ENCODE peak calls at places on chromosome 1, in six cellular contexts. S, K, Z, F, J and I are unnamed samples.
A peak's percentile ranks its signal among the peaks of the same experiment; 100 is the strongest.

GRCh38 chr1:65235867-65236805 is 73.2 kb upstream of the DNAJC6 start:
- DNase-seq in S (peak; percentile 54), K (no peak), Z (no peak), F (no peak), J (peak; percentile 53), I (no peak)

GRCh38 chr1:86965827-86966182 is 51.4 kb downstream of the HS2ST1 start:
- DNase-seq in S (no peak), K (no peak), Z (no peak), F (no peak), J (peak; percentile 25), I (no peak)

GRCh38 chr1:21520899-21521716 is 11.9 kb downstream of the ALPL start:
- DNase-seq in S (peak; percentile 43), K (peak; percentile 57), Z (no peak), F (peak; percentile 57), J (peak; percentile 18), I (peak; percentile 23)

GRCh38 chr1:167819849-167820683 is 93.9 kb downstream of the ADCY10 start:
- DNase-seq in S (peak; percentile 89), K (peak; percentile 85), Z (peak; percentile 79), F (peak; percentile 87), J (peak; percentile 19), I (peak; percentile 78)

GRCh38 chr1:20666804-20667203 is 5.6 kb upstream of the DDOST start:
- DNase-seq in S (no peak), K (no peak), Z (no peak), F (no peak), J (peak; percentile 51), I (no peak)

GRCh38 chr1:205700865-205701401 is 20.6 kb upstream of the SLC45A3 start:
- DNase-seq in S (no peak), K (peak; percentile 54), Z (no peak), F (no peak), J (no peak), I (no peak)

GRCh38 chr1:16167331-16168143 is 11.7 kb upstream of the EPHA2 start:
- DNase-seq in S (no peak), K (no peak), Z (peak; percentile 58), F (no peak), J (peak; percentile 57), I (no peak)

GRCh38 chr1:52667290-52667689 is 30.9 kb downstream of the COA7 start:
- DNase-seq in S (no peak), K (no peak), Z (no peak), F (no peak), J (no peak), I (no peak)

GRCh38 chr1:211910917-211911485 is 80.4 kb upstream of the LPGAT1 start:
- DNase-seq in S (no peak), K (no peak), Z (no peak), F (peak; percentile 23), J (no peak), I (no peak)

GRCh38 chr1:167095368-167095767 is 1.5 kb downstream of the STYXL2 start:
- DNase-seq in S (peak; percentile 34), K (no peak), Z (no peak), F (peak; percentile 72), J (no peak), I (peak; percentile 31)

GRCh38 chr1:38672692-38673091 is 186.9 kb downstream of the RRAGC start:
- DNase-seq in S (no peak), K (no peak), Z (peak; percentile 26), F (no peak), J (no peak), I (no peak)

GRCh38 chr1:29392036-29392435 is 155.7 kb downstream of the PTPRU start:
- DNase-seq in S (no peak), K (no peak), Z (no peak), F (no peak), J (no peak), I (no peak)

GRCh38 chr1:172536256-172536655 is 3.3 kb downstream of the SUCO start:
- DNase-seq in S (no peak), K (no peak), Z (no peak), F (no peak), J (no peak), I (no peak)

GRCh38 chr1:243742814-243743213 is 107.2 kb downstream of the AKT3 start:
- DNase-seq in S (peak; percentile 86), K (no peak), Z (no peak), F (peak; percentile 82), J (no peak), I (peak; percentile 50)

GRCh38 chr1:241596633-241597032 is 43.5 kb downstream of the CHML start:
- DNase-seq in S (no peak), K (no peak), Z (no peak), F (no peak), J (no peak), I (no peak)

GRCh38 chr1:110003747-110004428 is 19.3 kb downstream of the AHCYL1 start:
- DNase-seq in S (peak; percentile 98), K (peak; percentile 69), Z (peak; percentile 73), F (peak; percentile 97), J (peak; percentile 84), I (peak; percentile 93)

GRCh38 chr1:219310181-219310728 is 136.6 kb downstream of the LYPLAL1 start:
- DNase-seq in S (no peak), K (no peak), Z (no peak), F (no peak), J (no peak), I (no peak)

GRCh38 chr1:11729498-11730428 is 6.2 kb upstream of the AGTRAP start:
- DNase-seq in S (no peak), K (no peak), Z (no peak), F (no peak), J (no peak), I (no peak)

GRCh38 chr1:80917225-80917624 is 883.5 kb upstream of the ADGRL2 start:
- DNase-seq in S (no peak), K (no peak), Z (no peak), F (no peak), J (no peak), I (no peak)

GRCh38 chr1:44985747-44986359 is 542 bp downstream of the EIF2B3 start:
- DNase-seq in S (no peak), K (no peak), Z (no peak), F (no peak), J (no peak), I (no peak)

GRCh38 chr1:170097449-170097948 is 23.0 kb upstream of the KIFAP3 start:
- DNase-seq in S (no peak), K (no peak), Z (no peak), F (no peak), J (no peak), I (no peak)

GRCh38 chr1:154857441-154858215 is 12.5 kb downstream of the KCNN3 start:
- DNase-seq in S (no peak), K (no peak), Z (no peak), F (no peak), J (peak; percentile 51), I (no peak)

GRCh38 chr1:22786719-22787489 is 76.3 kb downstream of the EPHB2 start:
- DNase-seq in S (no peak), K (no peak), Z (no peak), F (no peak), J (no peak), I (no peak)

GRCh38 chr1:31865728-31866449 is 50.1 kb upstream of the SPOCD1 start:
- DNase-seq in S (no peak), K (no peak), Z (no peak), F (no peak), J (no peak), I (no peak)

GRCh38 chr1:30299393-30299792 is 424.0 kb downstream of the MATN1 start:
- DNase-seq in S (no peak), K (no peak), Z (no peak), F (no peak), J (no peak), I (no peak)

GRCh38 chr1:190328361-190328760 is 149.3 kb downstream of the BRINP3 start:
- DNase-seq in S (peak; percentile 13), K (no peak), Z (no peak), F (peak; percentile 8), J (no peak), I (no peak)

GRCh38 chr1:40612345-40612831 is 53.1 kb downstream of the RIMS3 start:
- DNase-seq in S (peak; percentile 66), K (peak; percentile 53), Z (peak; percentile 73), F (peak; percentile 46), J (peak; percentile 77), I (no peak)

GRCh38 chr1:54872041-54872342 is 15.0 kb downstream of the DHCR24 start:
- DNase-seq in S (no peak), K (no peak), Z (no peak), F (no peak), J (no peak), I (no peak)
- TF ChIP-seq CTCF in S (peak; percentile 13), K (no peak), Z (no peak), F (no peak), J (no peak), I (no peak)

DNA sequence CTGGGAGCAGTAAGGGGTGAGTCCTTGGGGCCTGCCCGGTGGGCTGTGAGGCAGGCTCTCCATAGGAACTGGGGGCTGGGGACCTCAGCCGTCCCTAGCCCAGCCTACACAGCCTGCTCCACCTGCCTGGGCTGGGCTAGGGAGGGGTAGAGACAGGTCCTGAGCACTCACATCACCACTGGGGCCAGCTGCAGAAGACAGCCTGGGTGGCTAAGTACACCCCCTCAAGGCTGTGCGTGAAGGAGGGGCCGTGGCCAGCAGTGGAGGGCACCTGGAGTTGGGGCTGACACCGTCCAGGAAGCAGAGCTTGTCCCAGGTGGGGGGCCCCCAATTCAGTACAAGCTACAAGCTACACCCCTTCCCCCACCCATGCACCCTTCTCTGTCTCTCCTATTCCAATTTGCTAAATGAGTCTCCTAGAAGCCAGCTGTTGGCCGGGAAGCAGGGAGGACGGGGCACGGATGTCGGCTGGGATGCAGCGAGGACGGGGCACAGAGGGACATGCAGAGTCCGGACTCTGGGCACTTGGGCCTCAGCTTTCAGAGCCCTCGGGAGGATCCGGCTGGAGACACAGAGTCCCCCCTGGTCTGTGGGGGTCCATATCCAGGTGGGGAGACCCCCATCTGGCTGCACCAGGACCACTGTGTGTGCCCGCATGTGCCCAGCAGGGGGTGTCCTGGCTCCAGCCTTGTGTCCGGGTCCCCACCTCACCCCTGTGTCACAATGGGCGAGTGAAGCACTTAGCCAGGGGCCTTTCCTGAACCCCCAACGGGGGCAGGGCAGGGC is 1.8 kb downstream of the ISG15 start:
- DNase-seq in S (no peak), K (peak; percentile 31), Z (no peak), F (no peak), J (peak; percentile 49), I (no peak)
- H3K4me3 ChIP-seq in S (peak overlapping the region; percentile 86), K (no peak overlapping the region), Z (no peak overlapping the region), F (no peak overlapping the region), J (peak overlapping the region; percentile 82), I (no peak overlapping the region)

GRCh38 chr1:192485692-192486436 is 89.7 kb upstream of the RGS1 start:
- DNase-seq in S (peak; percentile 100), K (peak; percentile 77), Z (peak; percentile 75), F (peak; percentile 97), J (no peak), I (peak; percentile 96)

GRCh38 chr1:192489046-192489445 is 86.5 kb upstream of the RGS1 start:
- DNase-seq in S (peak; percentile 26), K (no peak), Z (no peak), F (peak; percentile 90), J (no peak), I (no peak)

GRCh38 chr1:192491804-192492554 is 83.6 kb upstream of the RGS1 start:
- DNase-seq in S (peak; percentile 51), K (no peak), Z (no peak), F (peak; percentile 66), J (no peak), I (no peak)

GRCh38 chr1:192489748-192490147 is 85.8 kb upstream of the RGS1 start:
- DNase-seq in S (peak; percentile 92), K (peak; percentile 64), Z (peak; percentile 50), F (peak; percentile 89), J (peak; percentile 19), I (peak; percentile 83)

GRCh38 chr1:192488058-192488457 is 87.5 kb upstream of the RGS1 start:
- DNase-seq in S (no peak), K (no peak), Z (no peak), F (no peak), J (no peak), I (no peak)
- TF ChIP-seq CTCF in S (peak; percentile 14), K (no peak), Z (no peak), F (no peak), J (no peak), I (no peak)

GRCh38 chr1:159970932-159971342 is 16.9 kb upstream of the SLAMF9 start:
- DNase-seq in S (no peak), K (no peak), Z (no peak), F (no peak), J (no peak), I (no peak)
- H3K4me3 ChIP-seq in S (no peak overlapping the region), K (no peak overlapping the region), Z (no peak overlapping the region), F (no peak overlapping the region), J (no peak overlapping the region), I (no peak overlapping the region)